ENCODE peak calls at places on chromosomes 7 and 10, in seven cellular contexts. A, E, O, N, C, W and L are unnamed samples. For H3K4me1, the result is how much of the 10 kb centered on the place peaks cover.

GRCh38 chr7:74400420-74401136 is 53.1 kb upstream of the GTF2IRD1 start:
- DNase-seq in A (no peak), W (peak), N (no peak), O (no peak), C (no peak), E (no peak), L (no peak)

GRCh38 chr7:141430426-141431142 is 120.6 kb upstream of the AGK start:
- DNase-seq in N (no peak), W (no peak), O (no peak), E (no peak), A (no peak), C (no peak), L (no peak)

GRCh38 chr7:84196007-84196551 is 1.5 kb upstream of the SEMA3A start:
- DNase-seq in E (no peak), C (no peak), O (no peak), W (no peak), A (no peak), N (no peak), L (no peak)

GRCh38 chr10:51687296-51687695 is 12.1 kb downstream of the CSTF2T start:
- DNase-seq in O (no peak), A (no peak), N (no peak), C (no peak), E (no peak), W (no peak), L (no peak)

GRCh38 chr10:43079823-43080222 is 3.0 kb downstream of the RET start:
- DNase-seq in E (no peak), A (no peak), C (no peak), W (no peak), N (no peak), O (no peak), L (no peak)

GRCh38 chr7:30091431-30092386 is 43.1 kb upstream of the MTURN start:
- DNase-seq in A (no peak), C (peak), O (no peak), N (peak), E (peak), W (no peak), L (no peak)

GRCh38 chr7:80896856-80897598 is 21.8 kb downstream of the SEMA3C start:
- DNase-seq in A (no peak), O (no peak), C (no peak), E (no peak), N (no peak), W (no peak), L (no peak)

GRCh38 chr10:132962623-132963429 is 20.5 kb upstream of the CFAP46 start:
- DNase-seq in O (no peak), A (no peak), W (no peak), C (no peak), N (no peak), E (no peak), L (no peak)

GRCh38 chr10:101018118-101018599 is 12.8 kb downstream of the PDZD7 start:
- DNase-seq in W (no peak), E (no peak), A (no peak), O (peak), C (no peak), N (no peak), L (no peak)

GRCh38 chr7:54960517-54960916 is 58.3 kb upstream of the EGFR start:
- DNase-seq in O (no peak), N (peak), A (no peak), E (no peak), C (peak), W (no peak), L (no peak)

GRCh38 chr7:69018200-69018599 is 580.1 kb upstream of the AUTS2 start:
- DNase-seq in C (no peak), W (no peak), E (no peak), O (no peak), N (no peak), A (no peak), L (no peak)

GRCh38 chr7:43535810-43536585 is 46.9 kb upstream of the STK17A start:
- DNase-seq in A (no peak), C (no peak), E (no peak), O (no peak), N (peak), W (no peak), L (no peak)

GRCh38 chr10:89567566-89568245 is 32.3 kb upstream of the SLC16A12 start:
- DNase-seq in W (no peak), E (no peak), O (no peak), C (no peak), N (no peak), A (no peak), L (no peak)

GRCh38 chr7:68321076-68321639 is 1277.1 kb upstream of the AUTS2 start:
- DNase-seq in C (peak), A (peak), N (peak), W (no peak), E (peak), O (no peak), L (no peak)

GRCh38 chr10:103800789-103801540 is 54.4 kb downstream of the SH3PXD2A start:
- DNase-seq in A (no peak), C (peak), O (no peak), N (peak), W (no peak), E (no peak), L (no peak)

GRCh38 chr10:26085549-26085948 is 131.0 kb upstream of the GAD2 start:
- DNase-seq in W (no peak), E (no peak), O (no peak), C (no peak), N (no peak), A (no peak), L (no peak)

GRCh38 chr10:132605390-132605789 is 67.8 kb downstream of the INPP5A start:
- DNase-seq in W (no peak), E (no peak), A (peak), C (no peak), O (peak), N (no peak), L (no peak)

GRCh38 chr7:81846398-81846797 is 76.6 kb upstream of the HGF start:
- DNase-seq in N (no peak), C (no peak), O (no peak), E (no peak), W (no peak), A (no peak), L (no peak)

GRCh38 chr10:132464256-132465192 is 67.5 kb downstream of the PWWP2B start:
- DNase-seq in O (peak), A (no peak), C (no peak), E (no peak), N (no peak), W (peak), L (peak)

GRCh38 chr7:143882611-143883078 is 19.3 kb downstream of the TCAF1 start:
- DNase-seq in W (peak), C (no peak), E (no peak), O (peak), N (no peak), A (no peak), L (peak)

GRCh38 chr10:66257801-66258200 is 668.0 kb upstream of the LRRTM3 start:
- DNase-seq in N (peak), E (no peak), O (no peak), A (no peak), C (no peak), W (no peak), L (no peak)

GRCh38 chr10:133565441-133566294 is at the start of gene SYCE1:
- DNase-seq in A (no peak), C (no peak), O (peak), N (no peak), E (no peak), W (no peak), L (no peak)

GRCh38 chr7:30162622-30163124 is 27.9 kb downstream of the MTURN start:
- DNase-seq in W (no peak), E (peak), C (peak), O (no peak), A (no peak), N (peak), L (no peak)

GRCh38 chr10:127774771-127775559 is 38.0 kb downstream of the FOXI2 start:
- DNase-seq in W (no peak), A (no peak), E (no peak), C (no peak), O (no peak), N (no peak), L (no peak)

GRCh38 chr7:100580466-100581283 is 5.3 kb downstream of the LRCH4 start:
- DNase-seq in E (no peak), A (no peak), C (no peak), W (peak), O (no peak), N (no peak), L (no peak)

GRCh38 chr7:106731207-106731606 is 70.2 kb upstream of the CCDC71L start:
- DNase-seq in C (no peak), N (no peak), A (no peak), O (no peak), W (no peak), E (no peak), L (no peak)

GRCh38 chr10:16954280-16955030 is 137.2 kb upstream of the RSU1 start:
- DNase-seq in N (no peak), W (no peak), C (no peak), O (no peak), A (no peak), E (no peak), L (no peak)

GRCh38 chr10:77939561-77940001 is 13.0 kb upstream of the DLG5 start:
- DNase-seq in O (no peak), N (no peak), E (no peak), W (no peak), A (no peak), C (no peak), L (no peak)

GRCh38 chr7:157211710-157212109 is 73.0 kb downstream of the UBE3C start:
- DNase-seq in A (no peak), W (no peak), O (no peak), E (no peak), C (no peak), N (no peak), L (no peak)

GRCh38 chr10:86269332-86269731 is 97.3 kb downstream of the GRID1 start:
- DNase-seq in A (peak), O (no peak), C (no peak), E (no peak), W (no peak), N (no peak), L (no peak)

GRCh38 chr7:41965951-41966505 is 263.1 kb upstream of the INHBA start:
- DNase-seq in W (no peak), C (no peak), A (no peak), O (no peak), N (no peak), E (no peak), L (no peak)

DNA sequence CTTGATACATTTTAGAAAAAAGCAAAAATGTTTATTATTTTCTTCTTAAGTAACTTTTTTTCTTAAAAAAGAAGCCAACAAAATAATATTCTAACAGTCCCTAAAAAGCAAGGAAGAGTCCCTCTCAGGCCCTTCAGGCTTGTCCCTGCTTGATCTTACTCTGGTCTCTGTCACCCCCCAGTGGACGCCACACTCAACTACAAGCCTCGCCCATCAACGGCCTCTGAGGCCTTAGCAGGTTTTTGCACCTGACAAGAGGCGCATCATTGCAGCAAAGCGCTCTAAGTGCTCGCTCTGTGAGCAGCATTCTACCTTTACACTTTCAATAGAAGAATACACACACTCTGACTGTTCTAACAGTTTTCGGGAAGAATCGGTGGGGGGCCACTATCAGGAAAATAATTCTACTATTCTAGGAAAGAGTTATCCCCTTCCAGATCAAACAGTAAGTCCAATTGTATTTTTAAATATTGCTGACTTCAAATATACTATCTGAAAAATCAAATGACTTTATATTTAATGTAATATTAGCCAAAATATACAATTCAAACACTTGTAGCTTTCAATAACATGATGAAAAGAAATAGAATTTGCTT is 139.2 kb downstream of the USP6NL start:
- DNase-seq in W (peak), O (peak), C (no peak), N (peak), E (peak), A (no peak), L (peak)
- H3K4me1 ChIP-seq in W (under half), O (under half), C (under half), N (under half), E (under half), A (under half), L (under half)

DNA sequence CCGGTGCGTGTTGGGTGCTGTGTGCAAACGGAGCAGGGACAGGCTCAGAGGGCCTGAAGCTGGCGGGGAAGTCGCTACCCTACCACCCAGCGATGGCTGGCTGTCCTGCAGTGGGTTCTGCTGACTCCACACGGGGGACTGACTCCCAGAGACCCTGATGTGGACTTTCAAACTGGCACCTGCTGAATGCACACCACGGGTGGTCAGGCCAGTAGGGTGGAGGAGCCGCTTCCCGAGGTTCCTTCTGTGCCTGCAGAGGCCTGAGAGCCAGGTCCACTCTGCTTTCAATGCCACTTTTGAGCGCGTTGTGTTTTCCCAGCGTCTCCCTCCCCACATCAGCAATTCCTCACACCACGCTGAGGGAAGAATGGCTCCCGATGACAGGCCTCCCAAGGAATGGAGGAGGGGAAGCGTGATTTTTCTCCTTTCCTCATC is 135.3 kb downstream of the ADARB2 start:
- DNase-seq in W (no peak), A (no peak), C (no peak), E (no peak), N (no peak), O (no peak), L (no peak)
- H3K4me3 ChIP-seq in W (no peak), A (no peak), C (no peak), E (no peak), N (no peak), O (no peak), L (no peak)

GRCh38 chr10:60591119-60591518 is 187.2 kb upstream of the CDK1 start:
- DNase-seq in C (no peak), W (no peak), N (no peak), E (no peak), A (no peak), O (no peak), L (no peak)

GRCh38 chr10:60594476-60595051 is 183.7 kb upstream of the CDK1 start:
- DNase-seq in E (no peak), N (peak), A (no peak), C (no peak), W (no peak), O (no peak), L (no peak)
- TF ChIP-seq CTCF in E (no peak), N (peak), A (no peak), C (no peak), W (no peak), O (no peak), L (no peak)

DNA sequence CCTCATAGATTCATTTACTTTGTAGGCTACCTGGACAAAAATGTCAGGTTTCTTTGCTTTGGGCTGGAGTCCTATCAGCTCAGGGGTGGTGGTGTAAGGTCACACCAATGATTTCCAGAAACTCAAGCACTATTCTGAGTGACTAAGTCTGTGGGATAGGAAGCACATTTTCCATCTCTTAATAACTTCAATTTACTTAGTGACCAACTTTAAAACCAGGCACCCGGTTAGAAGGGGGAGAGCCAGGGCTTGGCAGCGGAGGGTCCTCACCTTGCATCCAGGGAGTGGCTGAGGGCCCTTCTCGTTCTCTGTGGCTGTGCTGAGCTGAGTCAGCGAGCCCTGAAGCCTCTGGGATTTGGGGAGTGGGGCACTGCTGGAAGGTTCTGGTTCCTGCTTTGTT is 6.7 kb downstream of the CHST3 start:
- DNase-seq in W (no peak), C (no peak), N (peak), E (no peak), A (no peak), O (no peak), L (no peak)
- H3K4me1 ChIP-seq in W (half or more), C (half or more), N (half or more), E (half or more), A (half or more), O (under half), L (under half)

GRCh38 chr7:138125598-138126111 is 49.4 kb downstream of the AKR1D1 start:
- DNase-seq in O (no peak), E (peak), N (peak), A (no peak), W (no peak), C (peak), L (no peak)
- H3K4me3 ChIP-seq in O (no peak), E (no peak), N (peak), A (no peak), W (no peak), C (no peak), L (no peak)